ENCODE peak calls at places on chromosomes 11 and 22, in eight cellular contexts. W is activated effector memory CD4-positive, alpha-beta T cell treated with anti-CD3 and anti-CD28 coated beads, Interleukin-2, amount 50 U/mL, for 16 hours; M is lower lobe of right lung; U is naive B cell; Q is hypothalamus; R is Right ventricle myocardium superior; X is stimulated activated CD4-positive, alpha-beta T cell treated with anti-CD3 and anti-CD28 coated beads, Interleukin-1b, Interleukin-23, amount 100 ng/mL, for 24 hours; L is adrenal gland. B is an unnamed sample.

GRCh38 chr11:62544521-62545436 is 1.8 kb downstream of the AHNAK start:
- DNase-seq in L (no peak), W (peak), U (no peak), R (peak), X (no peak), Q (no peak), M (no peak), B (peak)

GRCh38 chr11:132125855-132126841 is 755.7 kb downstream of the NTM start:
- DNase-seq in Q (peak), X (no peak), L (peak), W (no peak), R (peak), M (no peak), U (no peak), B (no peak)

GRCh38 chr11:25992254-25992653 is 339.7 kb upstream of the ANO3 start:
- DNase-seq in L (no peak), W (no peak), U (no peak), M (no peak), X (no peak), R (no peak), Q (no peak), B (no peak)

GRCh38 chr22:22973336-22973735 is 85.7 kb downstream of the IGLL5 start:
- DNase-seq in R (no peak), L (no peak), Q (no peak), M (no peak), U (no peak), X (no peak), W (no peak), B (no peak)

GRCh38 chr22:25111579-25112517 is 87.8 kb upstream of the CRYBB3 start:
- DNase-seq in M (peak), R (peak), L (peak), Q (peak), X (no peak), U (no peak), W (no peak), B (no peak)

GRCh38 chr11:82732734-82733443 is 775 bp downstream of the FAM181B start:
- DNase-seq in X (no peak), W (no peak), L (no peak), Q (peak), R (no peak), U (peak), M (no peak), B (no peak)

GRCh38 chr22:35411112-35411511 is 11.2 kb downstream of the MCM5 start:
- DNase-seq in W (no peak), U (peak), R (no peak), M (no peak), Q (no peak), X (no peak), L (no peak), B (no peak)

GRCh38 chr11:95182397-95182796 is 48.6 kb downstream of the SESN3 start:
- DNase-seq in U (no peak), W (no peak), X (no peak), M (no peak), Q (no peak), R (no peak), L (no peak), B (no peak)

GRCh38 chr11:61602775-61603569 is 22.1 kb upstream of the SYT7 start:
- DNase-seq in X (no peak), M (no peak), W (no peak), R (peak), L (peak), Q (peak), U (no peak), B (peak)

GRCh38 chr11:43941257-43941879 is 1.1 kb upstream of the C11orf96 start:
- DNase-seq in M (no peak), R (no peak), L (no peak), U (no peak), X (no peak), Q (peak), W (no peak), B (no peak)

GRCh38 chr22:49481651-49482399 is 345.8 kb downstream of the BRD1 start:
- DNase-seq in R (no peak), W (no peak), Q (no peak), U (no peak), X (no peak), M (no peak), L (no peak), B (no peak)

GRCh38 chr22:35661377-35661937 is 13.2 kb downstream of the APOL6 start:
- DNase-seq in R (no peak), W (no peak), M (no peak), L (no peak), U (no peak), Q (no peak), X (no peak), B (no peak)

GRCh38 chr11:24754406-24754805 is 257.6 kb downstream of the LUZP2 start:
- DNase-seq in Q (no peak), X (no peak), U (no peak), L (no peak), W (no peak), R (no peak), M (no peak), B (no peak)

GRCh38 chr11:95575517-95575916 is 214.1 kb downstream of the FAM76B start:
- DNase-seq in W (no peak), U (no peak), Q (no peak), X (no peak), L (no peak), M (no peak), R (no peak), B (no peak)

GRCh38 chr22:45268167-45268957 is 16.4 kb upstream of the UPK3A start:
- DNase-seq in M (no peak), L (no peak), Q (no peak), X (no peak), R (peak), U (no peak), W (peak), B (no peak)

GRCh38 chr11:3671334-3672254 is at the start of gene CHRNA10:
- DNase-seq in W (no peak), L (no peak), R (no peak), X (no peak), M (no peak), U (no peak), Q (no peak), B (no peak)

GRCh38 chr11:78798567-78799170 is 224.0 kb upstream of the NARS2 start:
- DNase-seq in L (peak), U (no peak), Q (peak), R (peak), X (peak), M (peak), W (no peak), B (peak)

GRCh38 chr22:38485783-38486182 is 17.9 kb downstream of the KDELR3 start:
- DNase-seq in L (no peak), W (no peak), X (no peak), U (no peak), R (no peak), M (no peak), Q (no peak), B (no peak)

GRCh38 chr22:29933619-29934018 is 50.6 kb downstream of the MTMR3 start:
- DNase-seq in U (no peak), X (no peak), W (no peak), Q (no peak), L (no peak), M (no peak), R (no peak), B (no peak)

GRCh38 chr22:24305260-24305692 is 34.6 kb downstream of the SPECC1L start:
- DNase-seq in Q (no peak), R (no peak), X (no peak), U (no peak), W (no peak), M (no peak), L (no peak), B (no peak)

B was measured in left ventricle myocardium inferior.